ENCODE peak calls at places on chromosomes 2 and 18, in nine cellular contexts. H is astrocyte of the spinal cord; C is progenitor cell of endocrine pancreas; F is tibial nerve; E is effector memory CD4-positive, alpha-beta T cell; X is A549; I is substantia nigra; Y is MCF 10A; V is effector memory CD8-positive, alpha-beta T cell. D is an unnamed sample.

GRCh38 chr2:222844323-222844722 is 16.5 kb upstream of the ACSL3 start:
- DNase-seq in H (peak), C (no peak), F (no peak), E (no peak), X (peak), I (no peak), Y (peak), V (no peak), D (peak)

GRCh38 chr2:65576861-65577601 is 144.6 kb upstream of the SPRED2 start:
- DNase-seq in H (peak), C (no peak), F (no peak), E (no peak), X (peak), I (no peak), Y (peak), V (no peak), D (no peak)

GRCh38 chr18:76971149-76971548 is 148.8 kb downstream of the ZNF236 start:
- DNase-seq in H (no peak), C (no peak), F (no peak), E (no peak), X (no peak), I (no peak), Y (no peak), V (no peak), D (no peak)

GRCh38 chr2:215601990-215602721 is 166.3 kb upstream of the FN1 start:
- DNase-seq in H (peak), C (no peak), F (no peak), E (no peak), X (no peak), I (no peak), Y (peak), V (no peak), D (no peak)

GRCh38 chr2:128474962-128475361 is 156.3 kb upstream of the HS6ST1 start:
- DNase-seq in H (no peak), C (no peak), F (no peak), E (no peak), X (no peak), I (no peak), Y (no peak), V (no peak), D (no peak)

GRCh38 chr2:128302011-128302743 is 16.5 kb downstream of the HS6ST1 start:
- DNase-seq in H (no peak), C (no peak), F (no peak), E (no peak), X (no peak), I (no peak), Y (peak), V (no peak), D (no peak)

GRCh38 chr2:223668302-223668998 is 66.3 kb upstream of the SCG2 start:
- DNase-seq in H (peak), C (no peak), F (no peak), E (no peak), X (no peak), I (no peak), Y (no peak), V (no peak), D (no peak)

GRCh38 chr18:75156139-75156750 is 52.7 kb downstream of the PTGR3 start:
- DNase-seq in H (no peak), C (no peak), F (no peak), E (no peak), X (no peak), I (no peak), Y (no peak), V (no peak), D (no peak)

GRCh38 chr2:70645733-70646420 is 92.3 kb upstream of the TGFA start:
- DNase-seq in H (no peak), C (no peak), F (no peak), E (no peak), X (peak), I (no peak), Y (peak), V (no peak), D (no peak)

D was measured in GDM1.